ENCODE peak calls at places on chromosomes 12 and 14, in nine cellular contexts. W, S, G, F, E, V, C, H and M are unnamed samples.
A peak's percentile ranks its signal among the peaks of the same experiment; 100 is the strongest.

GRCh38 chr14:24368562-24369252 is 723 bp downstream of the NFATC4 start:
- DNase-seq in W (no peak), S (no peak), G (peak; percentile 65), F (peak; percentile 74), E (peak; percentile 48), V (peak; percentile 91), C (no peak), H (peak; percentile 45), M (peak; percentile 38)

GRCh38 chr14:93970967-93971634 is 5.3 kb downstream of the ASB2 start:
- DNase-seq in W (no peak), S (no peak), G (no peak), F (peak; percentile 18), E (no peak), V (no peak), C (no peak), H (peak; percentile 61), M (no peak)

GRCh38 chr14:99608591-99608990 is 4.6 kb upstream of the CCDC85C start:
- DNase-seq in W (no peak), S (no peak), G (no peak), F (no peak), E (no peak), V (no peak), C (no peak), H (no peak), M (no peak)

GRCh38 chr12:25615119-25615518 is 62.0 kb upstream of the LMNTD1 start:
- DNase-seq in W (peak; percentile 89), S (no peak), G (no peak), F (peak; percentile 97), E (no peak), V (no peak), C (peak; percentile 82), H (no peak), M (no peak)

GRCh38 chr14:95725685-95726336 is 11.9 kb upstream of the TCL1A start:
- DNase-seq in W (no peak), S (no peak), G (no peak), F (no peak), E (no peak), V (no peak), C (no peak), H (no peak), M (no peak)

GRCh38 chr14:98227727-98228111 is 1044.3 kb downstream of the BCL11B start:
- DNase-seq in W (no peak), S (no peak), G (no peak), F (no peak), E (no peak), V (no peak), C (no peak), H (no peak), M (no peak)

GRCh38 chr14:77140343-77140936 is 1.2 kb downstream of the ZDHHC22 start:
- DNase-seq in W (no peak), S (no peak), G (no peak), F (no peak), E (no peak), V (no peak), C (no peak), H (no peak), M (no peak)

GRCh38 chr12:105480162-105480561 is 149.7 kb downstream of the C12orf75 start:
- DNase-seq in W (no peak), S (peak; percentile 55), G (no peak), F (peak; percentile 31), E (no peak), V (no peak), C (no peak), H (no peak), M (no peak)

DNA sequence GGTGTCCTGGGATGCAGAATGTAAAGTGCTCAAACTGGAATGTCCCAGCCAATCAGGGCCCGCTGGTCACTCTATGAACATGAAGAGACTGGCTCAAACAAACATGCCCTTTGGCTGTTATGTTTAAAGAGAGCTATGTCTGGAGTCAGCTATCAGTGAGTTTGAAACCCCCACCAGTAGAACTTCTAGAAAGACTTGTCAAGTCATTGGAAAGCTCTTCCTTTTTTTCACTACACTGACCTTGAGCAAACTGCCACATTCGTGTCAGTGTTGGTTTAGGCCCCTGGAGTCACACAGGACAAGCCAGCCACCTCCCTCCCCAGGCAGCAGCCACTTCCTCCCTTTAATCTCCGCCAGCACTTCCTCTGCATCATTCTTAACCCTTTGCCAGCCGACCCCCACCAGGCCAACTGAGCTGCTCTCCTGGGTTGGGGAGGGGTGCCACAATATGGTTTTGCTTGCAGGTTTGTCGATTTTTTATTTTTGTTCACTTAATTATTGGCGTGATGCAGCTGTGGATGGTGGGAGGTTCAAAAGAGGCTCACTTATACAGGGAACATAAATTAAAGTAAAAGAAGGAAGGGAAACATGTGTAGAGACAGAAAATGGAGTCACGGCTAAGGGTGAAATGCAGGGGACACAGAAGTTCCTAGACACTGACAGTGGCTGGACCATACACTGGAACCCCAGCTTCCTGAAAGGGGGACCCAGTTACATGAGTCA is 25.3 kb downstream of the CMKLR1 start:
- DNase-seq in W (no peak), S (peak; percentile 84), G (peak; percentile 35), F (no peak), E (no peak), V (no peak), C (no peak), H (peak; percentile 29), M (peak; percentile 89)
- H3K4me3 ChIP-seq in W (no peak overlapping the region), S (no peak overlapping the region), G (no peak overlapping the region), F (no peak overlapping the region), E (no peak overlapping the region), V (no peak overlapping the region), C (no peak overlapping the region), H (no peak overlapping the region), M (peak overlapping the region; percentile 3)

GRCh38 chr12:47817272-47818006 is 2.3 kb downstream of the HDAC7 start:
- DNase-seq in W (no peak), S (no peak), G (no peak), F (no peak), E (no peak), V (no peak), C (no peak), H (no peak), M (no peak)

GRCh38 chr12:47818701-47819543 is 781 bp downstream of the HDAC7 start:
- DNase-seq in W (no peak), S (peak; percentile 89), G (peak; percentile 79), F (no peak), E (peak; percentile 79), V (peak; percentile 83), C (no peak), H (peak; percentile 77), M (no peak)

GRCh38 chr12:47816646-47817271 is 2.9 kb downstream of the HDAC7 start:
- DNase-seq in W (no peak), S (no peak), G (no peak), F (no peak), E (no peak), V (peak; percentile 66), C (no peak), H (no peak), M (no peak)

GRCh38 chr12:47818382-47818700 is 1.4 kb downstream of the HDAC7 start:
- DNase-seq in W (no peak), S (no peak), G (no peak), F (peak; percentile 43), E (no peak), V (no peak), C (no peak), H (peak; percentile 26), M (no peak)

DNA sequence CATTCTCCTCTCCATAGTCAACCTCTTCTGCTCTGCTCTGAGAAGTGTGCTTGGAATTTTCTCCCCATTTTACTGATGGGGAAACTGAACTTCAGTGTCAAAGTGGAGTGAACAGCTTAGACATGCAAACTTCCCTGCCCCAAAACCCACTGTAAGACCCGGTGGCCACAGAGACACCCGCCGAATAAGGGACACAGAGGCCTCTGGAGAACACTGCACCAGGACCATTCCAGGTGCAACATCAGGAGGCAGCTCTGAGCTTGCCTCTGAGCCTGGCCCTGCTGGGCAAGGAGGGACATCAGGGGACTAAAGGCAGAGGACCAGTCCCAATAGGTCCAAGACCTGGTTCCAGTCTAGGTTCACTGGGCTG is 1.7 kb downstream of the HDAC7 start:
- DNase-seq in W (no peak), S (no peak), G (no peak), F (no peak), E (no peak), V (no peak), C (no peak), H (no peak), M (no peak)
- H3K4me3 ChIP-seq in W (peak overlapping the region; percentile 91), S (no peak overlapping the region), G (peak overlapping the region; percentile 80), F (peak overlapping the region; percentile 91), E (peak overlapping the region; percentile 57), V (peak overlapping the region; percentile 81), C (peak overlapping the region; percentile 66), H (peak overlapping the region; percentile 70), M (peak overlapping the region; percentile 81)

DNA sequence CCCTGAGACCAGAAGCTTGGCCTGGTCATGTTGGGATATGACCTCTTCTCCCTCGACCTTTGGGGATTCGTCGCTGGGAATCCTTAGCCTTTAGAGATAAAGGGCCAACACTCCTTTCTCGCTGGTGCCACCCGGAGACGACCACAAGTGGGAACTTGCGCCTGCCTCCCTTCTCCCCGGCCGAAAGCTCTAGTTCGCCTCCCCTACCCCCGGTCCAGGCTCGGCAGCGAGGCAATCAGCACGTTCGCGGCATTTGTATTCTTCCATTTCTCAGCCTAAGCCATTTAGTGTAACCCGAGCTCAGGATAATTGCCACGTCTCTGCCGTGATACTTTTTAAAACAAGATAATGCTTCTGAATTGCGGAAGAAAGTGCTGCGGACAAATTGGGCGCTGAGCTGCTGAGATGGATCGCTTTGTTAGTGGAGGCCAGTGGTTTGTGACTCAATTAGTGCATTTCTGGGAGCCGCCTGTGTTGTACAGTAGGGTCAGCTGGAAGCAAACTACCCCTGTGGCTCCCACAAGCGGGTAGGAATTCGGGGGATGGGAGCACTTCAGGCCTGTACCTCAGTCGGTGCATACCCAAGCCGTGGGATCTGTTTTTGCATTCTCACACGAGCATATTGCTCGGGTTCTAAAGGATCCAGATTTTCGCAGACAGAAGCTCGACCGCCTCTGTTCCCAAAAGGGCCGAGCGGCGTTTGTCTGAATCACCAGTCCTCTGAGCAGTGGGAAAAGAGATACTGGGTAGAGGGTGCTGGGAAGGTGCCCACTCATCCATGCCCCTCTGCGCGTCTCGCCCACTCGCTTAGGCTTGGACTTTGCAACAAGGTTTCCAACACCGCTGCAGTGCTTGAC is 6.8 kb upstream of the SIX1 start:
- DNase-seq in W (no peak), S (no peak), G (no peak), F (peak; percentile 25), E (no peak), V (no peak), C (no peak), H (no peak), M (no peak)
- H3K4me3 ChIP-seq in W (peak overlapping the region; percentile 71), S (peak overlapping the region; percentile 59), G (peak overlapping the region; percentile 91), F (no peak overlapping the region), E (peak overlapping the region; percentile 65), V (no peak overlapping the region), C (peak overlapping the region; percentile 77), H (peak overlapping the region; percentile 50), M (peak overlapping the region; percentile 43)

GRCh38 chr12:72268386-72268785 is 3.8 kb upstream of the TRHDE start:
- DNase-seq in W (no peak), S (no peak), G (no peak), F (no peak), E (no peak), V (no peak), C (no peak), H (no peak), M (no peak)

GRCh38 chr12:72269491-72269890 is 2.7 kb upstream of the TRHDE start:
- DNase-seq in W (no peak), S (no peak), G (no peak), F (no peak), E (no peak), V (no peak), C (no peak), H (no peak), M (no peak)

GRCh38 chr12:72271741-72272661 is at the start of gene TRHDE:
- DNase-seq in W (no peak), S (no peak), G (no peak), F (peak; percentile 60), E (peak; percentile 16), V (peak; percentile 77), C (peak; percentile 38), H (peak; percentile 7), M (no peak)

GRCh38 chr12:72271401-72271740 is 799 bp upstream of the TRHDE start:
- DNase-seq in W (no peak), S (no peak), G (no peak), F (peak; percentile 63), E (peak; percentile 16), V (peak; percentile 60), C (no peak), H (no peak), M (no peak)

GRCh38 chr12:72270246-72270645 is 1.9 kb upstream of the TRHDE start:
- DNase-seq in W (no peak), S (no peak), G (no peak), F (no peak), E (no peak), V (no peak), C (no peak), H (no peak), M (no peak)
- H3K4me3 ChIP-seq in W (peak overlapping the region; percentile 94), S (no peak overlapping the region), G (peak overlapping the region; percentile 71), F (peak overlapping the region; percentile 92), E (no peak overlapping the region), V (no peak overlapping the region), C (no peak overlapping the region), H (no peak overlapping the region), M (no peak overlapping the region)